ENCODE peak calls at places on chromosomes 13 and 19, in six cellular contexts. S is mesenteric fat pad; F is activated naive CD8-positive, alpha-beta T cell treated with anti-CD3 and anti-CD28 coated beads for 36 hours; A is stimulated activated naive CD4-positive, alpha-beta T cell; P is HTR-8/SVneo; H is non-pigmented ciliary epithelial cell. V is an unnamed sample.
A peak's percentile ranks its signal among the peaks of the same experiment; 100 is the strongest.

GRCh38 chr13:33194820-33195692 is 90.5 kb downstream of the STARD13 start:
- DNase-seq in H (peak; percentile 89), S (no peak), P (no peak), F (no peak), A (no peak), V (no peak)

GRCh38 chr19:45876411-45877197 is 9.3 kb downstream of the IRF2BP1 start:
- DNase-seq in A (no peak), P (no peak), F (peak; percentile 55), H (no peak), S (no peak), V (peak; percentile 53)

GRCh38 chr19:9871626-9872338 is 36.7 kb downstream of the PIN1 start:
- DNase-seq in A (no peak), H (no peak), F (no peak), S (no peak), P (no peak), V (no peak)

GRCh38 chr13:50731400-50731799 is 112.1 kb downstream of the DLEU7 start:
- DNase-seq in F (no peak), H (peak; percentile 72), A (no peak), S (no peak), P (peak; percentile 15), V (no peak)

GRCh38 chr19:55272142-55272541 is 7.8 kb downstream of the HSPBP1 start:
- DNase-seq in S (no peak), A (no peak), F (no peak), H (no peak), P (no peak), V (no peak)

GRCh38 chr13:57996717-57997116 is 365.2 kb downstream of the PCDH17 start:
- DNase-seq in P (peak; percentile 0), A (no peak), H (no peak), F (no peak), S (no peak), V (no peak)

GRCh38 chr13:113929628-113930615 is 44.0 kb downstream of the C13orf46 start:
- DNase-seq in H (no peak), A (no peak), S (peak; percentile 85), P (no peak), F (no peak), V (no peak)

GRCh38 chr13:111541752-111542529 is 221.5 kb downstream of the TEX29 start:
- DNase-seq in A (no peak), H (no peak), S (peak; percentile 74), P (no peak), F (no peak), V (no peak)

GRCh38 chr13:23598371-23598770 is 28.2 kb downstream of the TNFRSF19 start:
- DNase-seq in A (no peak), H (no peak), S (no peak), P (no peak), F (no peak), V (no peak)

GRCh38 chr19:57241181-57241580 is 749 bp downstream of the ZNF805 start:
- DNase-seq in S (no peak), H (no peak), F (no peak), A (no peak), P (no peak), V (no peak)

GRCh38 chr13:48000559-48001126 is 430 bp downstream of the SUCLA2 start:
- DNase-seq in H (no peak), P (no peak), A (peak; percentile 8), S (no peak), F (no peak), V (no peak)

GRCh38 chr19:38526430-38526829 is 91.3 kb downstream of the MAP4K1 start:
- DNase-seq in H (no peak), P (no peak), S (no peak), A (no peak), F (no peak), V (no peak)

GRCh38 chr13:21733475-21734311 is 62.8 kb downstream of the FGF9 start:
- DNase-seq in F (no peak), S (no peak), H (no peak), P (no peak), A (no peak), V (no peak)

GRCh38 chr19:19074172-19074905 is 10.5 kb downstream of the SLC25A42 start:
- DNase-seq in A (no peak), H (no peak), S (no peak), F (no peak), P (no peak), V (no peak)

V was measured in stimulated activated CD8-positive, alpha-beta memory T cell treated with anti-CD3 and anti-CD28 coated beads, Interleukin-4, amount 100 ng/mL, for 48 hours.